ENCODE peak calls at places on chromosomes 13 and 19, in four cellular contexts. One of them, this sample, is unnamed.

GRCh38 chr13:44196186-44196751 is 177.4 kb upstream of the SERP2 start:
- ATAC-seq in HepG2: no peak
- ATAC-seq in K562: no peak
- ATAC-seq in Panc1: no peak
- ATAC-seq in this sample: no peak

GRCh38 chr13:50474094-50474654 is 369.3 kb downstream of the DLEU7 start:
- ATAC-seq in K562: no peak
- ATAC-seq in Panc1: no peak
- ATAC-seq in HepG2: no peak
- ATAC-seq in this sample: no peak

GRCh38 chr19:39104104-39104708 is 20.0 kb downstream of the ACP7 start:
- ATAC-seq in HepG2: no peak
- ATAC-seq in K562: no peak
- ATAC-seq in Panc1: no peak
- ATAC-seq in this sample: no peak

GRCh38 chr19:3543150-3544053 is 4.4 kb downstream of the TEKTIP1 start:
- ATAC-seq in K562: no peak
- ATAC-seq in Panc1: no peak
- ATAC-seq in HepG2: no peak
- ATAC-seq in this sample: no peak

GRCh38 chr13:46571189-46571901 is 18.4 kb downstream of the LRCH1 start:
- ATAC-seq in HepG2: peak
- ATAC-seq in Panc1: no peak
- ATAC-seq in K562: no peak
- ATAC-seq in this sample: peak

GRCh38 chr19:41998246-41999020 is 4.4 kb upstream of the ATP1A3 start:
- ATAC-seq in K562: peak
- ATAC-seq in Panc1: peak
- ATAC-seq in HepG2: peak
- ATAC-seq in this sample: peak

GRCh38 chr19:4454952-4455738 is 2.4 kb downstream of the UBXN6 start:
- ATAC-seq in Panc1: no peak
- ATAC-seq in K562: peak
- ATAC-seq in HepG2: no peak
- ATAC-seq in this sample: peak

GRCh38 chr19:29664753-29665214 is 477 bp upstream of the PLEKHF1 start:
- ATAC-seq in Panc1: peak
- ATAC-seq in K562: no peak
- ATAC-seq in HepG2: peak
- ATAC-seq in this sample: no peak

GRCh38 chr19:10929402-10929794 is 787 bp downstream of the TIMM29 start:
- ATAC-seq in K562: no peak
- ATAC-seq in HepG2: peak
- ATAC-seq in Panc1: no peak
- ATAC-seq in this sample: no peak

GRCh38 chr13:99055286-99056073 is 77.6 kb upstream of the DOCK9 start:
- ATAC-seq in HepG2: no peak
- ATAC-seq in K562: no peak
- ATAC-seq in Panc1: no peak
- ATAC-seq in this sample: no peak

GRCh38 chr13:75704942-75705320 is 68.8 kb downstream of the LMO7 start:
- ATAC-seq in K562: no peak
- ATAC-seq in Panc1: peak
- ATAC-seq in HepG2: no peak
- ATAC-seq in this sample: no peak

GRCh38 chr13:114200673-114201005 is 21.6 kb downstream of the CFAP97D2 start:
- ATAC-seq in HepG2: no peak
- ATAC-seq in K562: no peak
- ATAC-seq in Panc1: no peak
- ATAC-seq in this sample: no peak

GRCh38 chr19:294341-294818 is 3.2 kb upstream of the PLPP2 start:
- ATAC-seq in K562: peak
- ATAC-seq in HepG2: peak
- ATAC-seq in Panc1: no peak
- ATAC-seq in this sample: no peak

GRCh38 chr19:37907735-37908066 is 693 bp downstream of the SIPA1L3 start:
- ATAC-seq in Panc1: no peak
- ATAC-seq in HepG2: no peak
- ATAC-seq in K562: no peak
- ATAC-seq in this sample: no peak

GRCh38 chr13:51826606-51827005 is 18.4 kb downstream of the TMEM272 start:
- ATAC-seq in Panc1: no peak
- ATAC-seq in HepG2: no peak
- ATAC-seq in K562: no peak
- ATAC-seq in this sample: peak
- TF ChIP-seq POLR2AphosphoS5 in Panc1: no peak
- TF ChIP-seq POLR2AphosphoS5 in HepG2: no peak
- TF ChIP-seq POLR2AphosphoS5 in K562: no peak
- TF ChIP-seq POLR2AphosphoS5 in this sample: no peak

DNA sequence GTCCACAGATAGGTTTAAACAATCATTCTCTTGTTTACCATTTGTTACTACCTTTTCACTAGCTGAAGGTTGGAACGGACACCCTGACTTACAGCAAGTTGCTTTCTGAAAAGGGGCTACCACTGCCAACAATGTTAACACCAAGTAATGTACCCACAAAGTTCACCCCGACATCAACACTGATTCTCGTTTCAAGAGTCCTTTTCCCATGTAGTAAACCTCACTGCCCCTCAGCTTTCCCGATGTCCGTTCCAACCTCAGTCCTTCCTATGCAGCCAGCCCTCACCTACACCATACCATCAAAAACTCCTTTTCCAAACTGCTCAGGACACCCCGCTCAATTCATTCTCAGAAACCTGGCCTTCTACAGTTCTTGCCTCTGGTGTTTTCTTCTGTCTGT is 29.0 kb downstream of the PEG3 start:
- ATAC-seq in Panc1: no peak
- ATAC-seq in K562: no peak
- ATAC-seq in HepG2: no peak
- ATAC-seq in this sample: no peak
- TF ChIP-seq CTCF in Panc1: no peak
- TF ChIP-seq CTCF in K562: no peak
- TF ChIP-seq CTCF in HepG2: no peak
- TF ChIP-seq CTCF in this sample: no peak

DNA sequence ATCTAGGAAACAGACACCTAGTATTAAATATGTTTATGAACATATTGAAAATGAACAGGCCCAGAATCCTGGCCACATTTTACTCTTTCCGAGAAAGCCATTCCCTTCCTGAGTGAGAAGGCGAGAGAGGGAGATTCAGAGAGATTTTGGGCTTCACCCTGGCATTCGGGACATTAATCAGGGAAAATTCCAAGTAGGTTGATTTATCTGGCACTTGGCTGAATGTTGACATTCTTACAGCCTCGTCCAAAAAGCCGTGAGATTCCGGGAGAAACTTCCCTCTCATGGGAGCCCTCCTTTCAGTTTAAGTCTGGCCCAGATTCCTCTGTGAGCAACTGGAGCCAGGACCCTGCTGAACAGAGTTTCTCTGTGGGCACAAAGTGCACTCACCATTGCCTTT is 129.2 kb upstream of the PEG3 start:
- ATAC-seq in K562: no peak
- ATAC-seq in Panc1: no peak
- ATAC-seq in HepG2: no peak
- ATAC-seq in this sample: no peak
- TF ChIP-seq POLR2AphosphoS5 in K562: no peak
- TF ChIP-seq POLR2AphosphoS5 in Panc1: no peak
- TF ChIP-seq POLR2AphosphoS5 in HepG2: no peak
- TF ChIP-seq POLR2AphosphoS5 in this sample: peak

DNA sequence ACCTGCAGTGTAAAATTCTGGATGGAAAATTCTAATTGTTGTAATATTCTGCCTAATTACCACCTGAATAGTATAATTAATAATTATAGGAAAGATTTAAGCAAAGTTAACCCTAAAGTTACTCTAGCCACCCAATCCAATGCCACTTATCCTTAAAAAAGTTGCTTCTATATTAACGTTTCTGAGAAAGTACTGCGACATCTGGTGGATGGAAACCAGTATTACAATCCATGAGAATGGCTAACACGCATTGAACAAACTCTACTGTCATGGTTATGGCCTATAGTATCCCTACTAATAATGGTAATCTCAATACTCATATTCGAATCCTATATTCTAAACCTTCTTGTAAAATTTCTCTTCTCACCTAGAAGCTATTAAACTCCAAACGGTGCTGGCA is 1551.8 kb downstream of the SLITRK1 start:
- ATAC-seq in K562: no peak
- ATAC-seq in HepG2: peak
- ATAC-seq in Panc1: no peak
- ATAC-seq in this sample: no peak
- TF ChIP-seq CTCF in K562: peak
- TF ChIP-seq CTCF in HepG2: peak
- TF ChIP-seq CTCF in Panc1: peak
- TF ChIP-seq CTCF in this sample: no peak

This sample was measured in gastroesophageal sphincter.